ENCODE peak calls at places on chromosomes 11 and 22, in six cellular contexts. G is progenitor cell of endocrine pancreas, I is nephron progenitor cell, Y is A549, H is mammary epithelial cell, R is astrocyte of the spinal cord. P is an unnamed sample.
A peak's percentile ranks its signal among the peaks of the same experiment; 100 is the strongest.

GRCh38 chr11:116913000-116913399 is 75.6 kb upstream of the APOA1 start:
- DNase-seq in G (no peak), I (no peak), Y (peak; percentile 22), H (peak; percentile 26), R (peak; percentile 68), P (no peak)

GRCh38 chr11:10394229-10395100 is 60.6 kb upstream of the AMPD3 start:
- DNase-seq in G (no peak), I (no peak), Y (peak; percentile 94), H (no peak), R (no peak), P (no peak)

GRCh38 chr11:8262552-8263108 is 1.0 kb downstream of the LMO1 start:
- DNase-seq in G (peak; percentile 37), I (peak; percentile 85), Y (no peak), H (peak; percentile 51), R (peak; percentile 63), P (peak; percentile 60)

GRCh38 chr22:39205344-39206021 is 39.3 kb downstream of the PDGFB start:
- DNase-seq in G (no peak), I (no peak), Y (peak; percentile 65), H (peak; percentile 78), R (peak; percentile 74), P (no peak)

GRCh38 chr11:107928767-107929507 is 689 bp downstream of the RAB39A start:
- DNase-seq in G (peak; percentile 12), I (peak; percentile 26), Y (peak; percentile 4), H (no peak), R (no peak), P (peak; percentile 13)

GRCh38 chr11:69774354-69775162 is 583 bp downstream of the FGF4 start:
- DNase-seq in G (no peak), I (peak; percentile 41), Y (no peak), H (no peak), R (no peak), P (no peak)

GRCh38 chr11:130816516-130816915 is 99.8 kb downstream of the SNX19 start:
- DNase-seq in G (no peak), I (no peak), Y (no peak), H (no peak), R (no peak), P (no peak)

GRCh38 chr11:6625832-6626420 is 6.7 kb upstream of the TPP1 start:
- DNase-seq in G (no peak), I (no peak), Y (no peak), H (no peak), R (no peak), P (no peak)

GRCh38 chr11:102794382-102794781 is 3.6 kb downstream of the MMP1 start:
- DNase-seq in G (no peak), I (peak; percentile 6), Y (peak; percentile 47), H (peak; percentile 30), R (peak; percentile 10), P (no peak)

GRCh38 chr11:120168960-120169681 is 31.2 kb upstream of the TRIM29 start:
- DNase-seq in G (peak; percentile 69), I (peak; percentile 89), Y (peak; percentile 54), H (peak; percentile 82), R (peak; percentile 59), P (peak; percentile 86)

GRCh38 chr22:46695346-46696224 is 42.5 kb downstream of the CERK start:
- DNase-seq in G (no peak), I (no peak), Y (no peak), H (no peak), R (no peak), P (no peak)

GRCh38 chr22:17411213-17411612 is 42.0 kb downstream of the CECR2 start:
- DNase-seq in G (no peak), I (no peak), Y (no peak), H (no peak), R (no peak), P (no peak)

GRCh38 chr11:60818057-60818456 is 23.9 kb upstream of the CCDC86 start:
- DNase-seq in G (no peak), I (no peak), Y (no peak), H (no peak), R (no peak), P (no peak)

GRCh38 chr11:71282581-71283351 is 30.4 kb upstream of the SHANK2 start:
- DNase-seq in G (no peak), I (no peak), Y (no peak), H (peak; percentile 65), R (no peak), P (no peak)

GRCh38 chr11:120950880-120951279 is 73.0 kb upstream of the TBCEL start:
- DNase-seq in G (no peak), I (no peak), Y (no peak), H (no peak), R (no peak), P (no peak)

GRCh38 chr11:109432105-109432504 is 10.1 kb downstream of the C11orf87 start:
- DNase-seq in G (no peak), I (no peak), Y (no peak), H (no peak), R (peak; percentile 20), P (no peak)

GRCh38 chr22:39173787-39174497 is 21.5 kb upstream of the CBX7 start:
- DNase-seq in G (no peak), I (no peak), Y (no peak), H (no peak), R (no peak), P (no peak)

GRCh38 chr11:116833816-116834534 is 3.4 kb downstream of the APOA1 start:
- DNase-seq in G (no peak), I (no peak), Y (no peak), H (no peak), R (no peak), P (no peak)

GRCh38 chr22:32354360-32355351 is 3.0 kb upstream of the RFPL3 start:
- DNase-seq in G (no peak), I (no peak), Y (peak; percentile 21), H (peak; percentile 21), R (peak; percentile 43), P (no peak)

GRCh38 chr11:14974723-14975587 is 2.8 kb upstream of the CALCA start:
- DNase-seq in G (peak; percentile 46), I (peak; percentile 67), Y (peak; percentile 64), H (peak; percentile 33), R (peak; percentile 36), P (peak; percentile 63)

GRCh38 chr11:65180877-65181568 is 705 bp upstream of the CAPN1 start:
- DNase-seq in G (peak; percentile 85), I (peak; percentile 90), Y (peak; percentile 77), H (peak; percentile 57), R (peak; percentile 63), P (peak; percentile 82)

GRCh38 chr11:82701847-82702520 is 31.7 kb downstream of the FAM181B start:
- DNase-seq in G (peak; percentile 36), I (peak; percentile 62), Y (peak; percentile 19), H (peak; percentile 32), R (peak; percentile 45), P (peak; percentile 59)

GRCh38 chr11:27280131-27280530 is 82.9 kb downstream of the CCDC34 start:
- DNase-seq in G (no peak), I (no peak), Y (no peak), H (no peak), R (no peak), P (no peak)

GRCh38 chr11:125141686-125142535 is 22.6 kb upstream of the PKNOX2 start:
- DNase-seq in G (peak; percentile 63), I (peak; percentile 85), Y (no peak), H (no peak), R (peak; percentile 23), P (peak; percentile 87)

GRCh38 chr11:83156996-83157754 is at the start of gene PCF11:
- DNase-seq in G (no peak), I (no peak), Y (no peak), H (no peak), R (no peak), P (no peak)

GRCh38 chr11:117924631-117925170 is 4.5 kb downstream of the TMPRSS13 start:
- DNase-seq in G (no peak), I (no peak), Y (no peak), H (no peak), R (no peak), P (no peak)

GRCh38 chr11:117921893-117922292 is 7.3 kb downstream of the TMPRSS13 start:
- DNase-seq in G (no peak), I (no peak), Y (no peak), H (no peak), R (no peak), P (no peak)

GRCh38 chr11:117923275-117923674 is 5.9 kb downstream of the TMPRSS13 start:
- DNase-seq in G (no peak), I (no peak), Y (no peak), H (no peak), R (no peak), P (no peak)

GRCh38 chr11:117925198-117925925 is 3.8 kb downstream of the TMPRSS13 start:
- DNase-seq in G (no peak), I (no peak), Y (no peak), H (no peak), R (no peak), P (no peak)

DNA sequence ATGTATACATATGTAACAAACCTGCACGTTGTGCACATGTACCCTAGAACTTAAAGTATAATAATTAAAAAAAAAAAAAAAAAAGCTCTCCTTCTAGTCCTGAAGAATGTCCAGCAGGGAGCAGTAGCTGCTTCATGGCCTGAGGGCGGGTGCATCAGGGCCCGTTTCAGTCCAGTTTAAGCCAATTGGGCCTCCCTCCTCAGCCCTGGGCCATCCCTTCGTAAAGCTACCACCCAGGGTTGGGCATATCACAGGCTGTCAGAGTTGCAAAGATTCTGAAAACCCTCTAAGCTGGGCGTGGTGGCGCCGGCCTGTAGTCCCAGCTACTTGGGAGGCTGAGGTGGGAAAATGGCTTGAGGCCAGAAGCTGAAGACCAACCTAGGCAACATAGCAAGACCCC is 5.4 kb downstream of the TMPRSS13 start:
- DNase-seq in G (no peak), I (no peak), Y (no peak), H (no peak), R (no peak), P (no peak)
- TF ChIP-seq CTCF in G (no peak), I (no peak), Y (no peak), H (no peak), R (no peak), P (no peak)

GRCh38 chr11:118791015-118791960 is at the start of gene DDX6:
- DNase-seq in G (peak; percentile 89), I (peak; percentile 93), Y (peak; percentile 81), H (peak; percentile 81), R (peak; percentile 93), P (peak; percentile 86)
- TF ChIP-seq CTCF in G (no peak), I (no peak), Y (no peak), H (no peak), R (peak; percentile 32), P (peak; percentile 30)

GRCh38 chr11:86275493-86276370 is 26.3 kb upstream of the HIKESHI start:
- DNase-seq in G (no peak), I (no peak), Y (no peak), H (no peak), R (no peak), P (no peak)
- TF ChIP-seq CTCF in G (no peak), I (no peak), Y (no peak), H (peak; percentile 5), R (no peak), P (peak; percentile 26)

GRCh38 chr11:64099436-64099835 is 63.7 kb downstream of the FLRT1 start:
- DNase-seq in G (no peak), I (no peak), Y (no peak), H (no peak), R (no peak), P (no peak)

GRCh38 chr11:64101461-64101860 is 64.5 kb downstream of the MACROD1 start:
- DNase-seq in G (no peak), I (no peak), Y (no peak), H (no peak), R (no peak), P (no peak)

GRCh38 chr11:64102005-64102738 is 63.7 kb downstream of the MACROD1 start:
- DNase-seq in G (no peak), I (no peak), Y (no peak), H (no peak), R (no peak), P (no peak)

GRCh38 chr11:64100782-64101358 is 65.0 kb downstream of the MACROD1 start:
- DNase-seq in G (no peak), I (no peak), Y (no peak), H (no peak), R (no peak), P (no peak)

GRCh38 chr11:64100345-64100744 is 64.6 kb downstream of the FLRT1 start:
- DNase-seq in G (no peak), I (no peak), Y (no peak), H (no peak), R (no peak), P (no peak)
- TF ChIP-seq CTCF in G (peak; percentile 36), I (peak; percentile 13), Y (no peak), H (peak; percentile 1), R (no peak), P (peak; percentile 32)